ENCODE peak calls at places on chromosomes 7 and 10, in four cellular contexts. D is HepG2, X is HTR-8/SVneo, E is hepatocyte. R is an unnamed sample.

GRCh38 chr7:32164341-32164996 is 94.3 kb upstream of the PDE1C start:
- DNase-seq in D (peak; percentile 43), X (peak; percentile 75), E (peak; percentile 63), R (peak; percentile 93)

GRCh38 chr10:124481717-124482116 is 20.1 kb downstream of the LHPP start:
- DNase-seq in D (no peak), X (no peak), E (no peak), R (no peak)

GRCh38 chr10:36254191-36254590 is 612.1 kb upstream of the FZD8 start:
- DNase-seq in D (no peak), X (no peak), E (no peak), R (no peak)

GRCh38 chr10:14834588-14834987 is 3.2 kb downstream of the CDNF start:
- DNase-seq in D (no peak), X (no peak), E (no peak), R (no peak)

GRCh38 chr10:3172081-3172445 is 519 bp downstream of the PITRM1 start:
- DNase-seq in D (peak; percentile 9), X (peak; percentile 13), E (peak; percentile 46), R (peak; percentile 80)

GRCh38 chr7:17274551-17275245 is 23.8 kb upstream of the AHR start:
- DNase-seq in D (no peak), X (peak; percentile 41), E (no peak), R (no peak)

GRCh38 chr7:81618400-81619014 is 151.3 kb downstream of the HGF start:
- DNase-seq in D (peak; percentile 11), X (peak; percentile 11), E (peak; percentile 26), R (peak; percentile 73)

GRCh38 chr10:3784510-3785250 is at the start of gene KLF6:
- DNase-seq in D (no peak), X (no peak), E (peak; percentile 48), R (peak; percentile 77)

GRCh38 chr10:121804460-121804859 is 123.4 kb downstream of the ATE1 start:
- DNase-seq in D (no peak), X (no peak), E (no peak), R (no peak)